ENCODE peak calls at places on chromosomes 16 and 17, in five cellular contexts. M is type B pancreatic cell; C is activated CD4-positive, CD25-positive, alpha-beta regulatory T cell; D is DMS79 treated with DMSO at 0.1 percent for 48 hours; J is body of pancreas. Z is an unnamed sample.
A peak's percentile ranks its signal among the peaks of the same experiment; 100 is the strongest.

GRCh38 chr16:11706180-11706742 is 36.4 kb downstream of the TXNDC11 start:
- DNase-seq in M (no peak), C (no peak), D (no peak), J (peak; percentile 50), Z (no peak)

GRCh38 chr17:3792481-3792880 is 8.5 kb downstream of the ITGAE start:
- DNase-seq in M (no peak), C (no peak), D (no peak), J (no peak), Z (no peak)

GRCh38 chr17:74080936-74081335 is 122.5 kb upstream of the RPL38 start:
- DNase-seq in M (no peak), C (no peak), D (no peak), J (no peak), Z (no peak)

GRCh38 chr17:28745777-28746473 is 2.1 kb downstream of the TRAF4 start:
- DNase-seq in M (no peak), C (no peak), D (peak; percentile 12), J (peak; percentile 72), Z (no peak)

GRCh38 chr17:45382226-45382625 is 50.4 kb downstream of the ARHGAP27 start:
- DNase-seq in M (no peak), C (no peak), D (no peak), J (no peak), Z (no peak)

GRCh38 chr17:58079300-58080033 is 3.8 kb upstream of the DYNLL2 start:
- DNase-seq in M (no peak), C (no peak), D (no peak), J (no peak), Z (no peak)

GRCh38 chr16:19168173-19169080 is at the start of gene SYT17:
- DNase-seq in M (no peak), C (no peak), D (peak; percentile 70), J (no peak), Z (no peak)

GRCh38 chr16:74716355-74716754 is 15.7 kb upstream of the MLKL start:
- DNase-seq in M (no peak), C (no peak), D (no peak), J (no peak), Z (no peak)

GRCh38 chr17:77140878-77141767 is at the start of gene SEC14L1:
- DNase-seq in M (no peak), C (no peak), D (peak; percentile 11), J (peak; percentile 46), Z (peak; percentile 47)

GRCh38 chr17:47621293-47622178 is 28.2 kb upstream of the KPNB1 start:
- DNase-seq in M (no peak), C (no peak), D (no peak), J (peak; percentile 37), Z (peak; percentile 92)

GRCh38 chr17:78174332-78174869 is 6.0 kb downstream of the SYNGR2 start:
- DNase-seq in M (no peak), C (no peak), D (no peak), J (peak; percentile 97), Z (no peak)

GRCh38 chr16:66746682-66747081 is 4.7 kb downstream of the DYNC1LI2 start:
- DNase-seq in M (no peak), C (no peak), D (no peak), J (peak; percentile 37), Z (peak; percentile 12)

GRCh38 chr17:37490022-37490587 is 414 bp downstream of the DUSP14 start:
- DNase-seq in M (peak; percentile 85), C (peak; percentile 49), D (peak; percentile 70), J (peak; percentile 68), Z (peak; percentile 62)

GRCh38 chr16:49755291-49755611 is 100.7 kb downstream of the ZNF423 start:
- DNase-seq in M (no peak), C (no peak), D (no peak), J (no peak), Z (peak; percentile 66)

GRCh38 chr16:8861563-8862308 is 7.1 kb downstream of the CARHSP1 start:
- DNase-seq in M (no peak), C (no peak), D (no peak), J (peak; percentile 54), Z (no peak)

GRCh38 chr17:35892091-35892637 is 12.0 kb upstream of the CCL5 start:
- DNase-seq in M (no peak), C (no peak), D (no peak), J (no peak), Z (peak; percentile 68)

GRCh38 chr16:53745753-53746258 is 41.9 kb downstream of the FTO start:
- DNase-seq in M (no peak), C (no peak), D (no peak), J (no peak), Z (peak; percentile 68)

GRCh38 chr16:2740476-2740875 is 12.0 kb upstream of the SRRM2 start:
- DNase-seq in M (no peak), C (no peak), D (no peak), J (no peak), Z (no peak)

GRCh38 chr16:11698271-11698689 is 30.0 kb downstream of the SNN start:
- DNase-seq in M (no peak), C (no peak), D (no peak), J (peak; percentile 36), Z (no peak)

GRCh38 chr17:17408236-17408794 is 68.5 kb upstream of the MED9 start:
- DNase-seq in M (no peak), C (no peak), D (no peak), J (peak; percentile 43), Z (peak; percentile 79)

GRCh38 chr17:65400701-65401100 is 160.7 kb downstream of the AXIN2 start:
- DNase-seq in M (no peak), C (no peak), D (no peak), J (no peak), Z (no peak)

GRCh38 chr16:85310868-85311585 is 198.8 kb upstream of the CIBAR2 start:
- DNase-seq in M (no peak), C (no peak), D (no peak), J (no peak), Z (no peak)

GRCh38 chr17:82687871-82688270 is 10.6 kb downstream of the RAB40B start:
- DNase-seq in M (no peak), C (no peak), D (no peak), J (no peak), Z (no peak)

GRCh38 chr16:83901101-83901500 is 2.2 kb downstream of the MLYCD start:
- DNase-seq in M (no peak), C (no peak), D (no peak), J (no peak), Z (peak; percentile 29)

GRCh38 chr16:67207857-67208524 is 9.1 kb downstream of the ELMO3 start:
- DNase-seq in M (no peak), C (no peak), D (no peak), J (no peak), Z (no peak)

GRCh38 chr17:30278032-30278431 is 13.7 kb downstream of the BLMH start:
- DNase-seq in M (no peak), C (no peak), D (peak; percentile 12), J (peak; percentile 49), Z (peak; percentile 85)

GRCh38 chr17:43033947-43034622 is 9.1 kb downstream of the RND2 start:
- DNase-seq in M (no peak), C (no peak), D (peak; percentile 88), J (no peak), Z (no peak)

GRCh38 chr17:75344664-75345063 is 55.4 kb upstream of the SLC25A19 start:
- DNase-seq in M (no peak), C (no peak), D (no peak), J (no peak), Z (no peak)

GRCh38 chr16:77531741-77532140 is 96.9 kb upstream of the ADAMTS18 start:
- DNase-seq in M (no peak), C (no peak), D (no peak), J (no peak), Z (peak; percentile 88)

GRCh38 chr17:19928299-19928698 is 49.3 kb downstream of the AKAP10 start:
- DNase-seq in M (no peak), C (no peak), D (no peak), J (no peak), Z (peak; percentile 72)

GRCh38 chr17:58040386-58040785 is 33.3 kb upstream of the SRSF1 start:
- DNase-seq in M (no peak), C (no peak), D (no peak), J (no peak), Z (no peak)

GRCh38 chr16:85046472-85046916 is 18.9 kb downstream of the KIAA0513 start:
- DNase-seq in M (no peak), C (no peak), D (no peak), J (peak; percentile 42), Z (no peak)

Z was measured in cardiac fibroblast.